ENCODE peak calls at places on chromosomes 5 and 9, in eight cellular contexts. L is tibial artery, D is K562, Y is A549, V is prostate gland, X is Peyer's patch, C is thyroid gland, H is fibroblast of mammary gland. U is an unnamed sample.

GRCh38 chr5:11596185-11596584 is 308.1 kb downstream of the CTNND2 start:
- DNase-seq in L (no peak), D (no peak), Y (no peak), V (no peak), X (no peak), C (no peak), H (peak; percentile 7), U (no peak)

GRCh38 chr9:101028346-101029299 is at the start of gene PLPPR1:
- DNase-seq in L (no peak), D (no peak), Y (peak; percentile 44), V (peak; percentile 57), X (peak; percentile 61), C (peak; percentile 39), H (peak; percentile 32), U (peak; percentile 34)

GRCh38 chr5:19886123-19886921 is 101.7 kb downstream of the CDH18 start:
- DNase-seq in L (no peak), D (no peak), Y (no peak), V (no peak), X (no peak), C (no peak), H (peak; percentile 51), U (peak; percentile 45)

GRCh38 chr9:94554078-94554438 is 825 bp upstream of the PCAT7 start:
- DNase-seq in L (no peak), D (peak; percentile 64), Y (no peak), V (no peak), X (no peak), C (no peak), H (no peak), U (no peak)

GRCh38 chr9:137807721-137808703 is 69.6 kb upstream of the CACNA1B start:
- DNase-seq in L (no peak), D (no peak), Y (no peak), V (no peak), X (no peak), C (no peak), H (no peak), U (no peak)

GRCh38 chr5:4941957-4942830 is 197.9 kb upstream of the ADAMTS16 start:
- DNase-seq in L (no peak), D (peak; percentile 88), Y (peak; percentile 28), V (no peak), X (peak; percentile 55), C (no peak), H (no peak), U (no peak)

GRCh38 chr9:99816392-99816791 is 5.3 kb upstream of the NR4A3 start:
- DNase-seq in L (no peak), D (no peak), Y (no peak), V (no peak), X (no peak), C (no peak), H (no peak), U (no peak)

GRCh38 chr5:147560982-147561381 is 51.1 kb upstream of the DPYSL3 start:
- DNase-seq in L (no peak), D (no peak), Y (no peak), V (no peak), X (no peak), C (no peak), H (no peak), U (no peak)

GRCh38 chr5:157719231-157719630 is 12.0 kb upstream of the THG1L start:
- DNase-seq in L (no peak), D (no peak), Y (no peak), V (no peak), X (no peak), C (no peak), H (no peak), U (no peak)

GRCh38 chr9:125405938-125406811 is 144.5 kb downstream of the GAPVD1 start:
- DNase-seq in L (no peak), D (peak; percentile 75), Y (no peak), V (no peak), X (no peak), C (no peak), H (peak; percentile 66), U (peak; percentile 71)

GRCh38 chr9:35756275-35756742 is 2.2 kb upstream of the MSMP start:
- DNase-seq in L (no peak), D (no peak), Y (no peak), V (peak; percentile 50), X (no peak), C (peak; percentile 68), H (peak; percentile 18), U (peak; percentile 32)

GRCh38 chr5:94707359-94707758 is 88.9 kb downstream of the SLF1 start:
- DNase-seq in L (no peak), D (no peak), Y (no peak), V (peak; percentile 68), X (no peak), C (peak; percentile 19), H (no peak), U (no peak)

GRCh38 chr5:140261403-140262171 is 41.3 kb downstream of the PFDN1 start:
- DNase-seq in L (peak; percentile 79), D (peak; percentile 75), Y (peak; percentile 93), V (peak; percentile 87), X (peak; percentile 74), C (peak; percentile 86), H (peak; percentile 90), U (peak; percentile 86)

GRCh38 chr5:122906768-122907167 is 61.4 kb downstream of the SNX24 start:
- DNase-seq in L (no peak), D (no peak), Y (no peak), V (no peak), X (no peak), C (peak; percentile 70), H (peak; percentile 55), U (peak; percentile 65)

GRCh38 chr9:89601306-89601705 is 3.5 kb upstream of the GADD45G start:
- DNase-seq in L (no peak), D (no peak), Y (no peak), V (no peak), X (peak; percentile 14), C (no peak), H (no peak), U (no peak)

GRCh38 chr9:89601856-89602562 is 2.8 kb upstream of the GADD45G start:
- DNase-seq in L (no peak), D (no peak), Y (no peak), V (no peak), X (no peak), C (no peak), H (no peak), U (no peak)

GRCh38 chr9:89604463-89605180 is at the start of gene GADD45G:
- DNase-seq in L (peak; percentile 90), D (peak; percentile 52), Y (peak; percentile 51), V (peak; percentile 90), X (peak; percentile 91), C (peak; percentile 95), H (peak; percentile 78), U (peak; percentile 74)

GRCh38 chr9:89603629-89604462 is 966 bp upstream of the GADD45G start:
- DNase-seq in L (peak; percentile 50), D (peak; percentile 42), Y (peak; percentile 45), V (peak; percentile 69), X (peak; percentile 87), C (peak; percentile 89), H (no peak), U (peak; percentile 38)

GRCh38 chr9:89602978-89603628 is 1.7 kb upstream of the GADD45G start:
- DNase-seq in L (peak; percentile 85), D (peak; percentile 33), Y (peak; percentile 71), V (peak; percentile 92), X (peak; percentile 95), C (peak; percentile 96), H (peak; percentile 73), U (peak; percentile 83)
- H3K4me3 ChIP-seq in L (peak overlapping the region; percentile 88), D (no peak overlapping the region), Y (peak overlapping the region; percentile 48), V (peak overlapping the region; percentile 65), X (peak overlapping the region; percentile 51), C (no peak overlapping the region), H (no peak overlapping the region), U (peak overlapping the region; percentile 5)

GRCh38 chr9:108933641-108934322 is at the start of gene ELP1:
- DNase-seq in L (peak; percentile 90), D (peak; percentile 90), Y (peak; percentile 76), V (peak; percentile 88), X (peak; percentile 95), C (peak; percentile 92), H (peak; percentile 93), U (peak; percentile 95)
- TF ChIP-seq CTCF in L (no peak), D (peak; percentile 48), Y (peak; percentile 35), V (peak; percentile 36), X (peak; percentile 19), C (no peak), H (no peak), U (peak; percentile 39)

DNA sequence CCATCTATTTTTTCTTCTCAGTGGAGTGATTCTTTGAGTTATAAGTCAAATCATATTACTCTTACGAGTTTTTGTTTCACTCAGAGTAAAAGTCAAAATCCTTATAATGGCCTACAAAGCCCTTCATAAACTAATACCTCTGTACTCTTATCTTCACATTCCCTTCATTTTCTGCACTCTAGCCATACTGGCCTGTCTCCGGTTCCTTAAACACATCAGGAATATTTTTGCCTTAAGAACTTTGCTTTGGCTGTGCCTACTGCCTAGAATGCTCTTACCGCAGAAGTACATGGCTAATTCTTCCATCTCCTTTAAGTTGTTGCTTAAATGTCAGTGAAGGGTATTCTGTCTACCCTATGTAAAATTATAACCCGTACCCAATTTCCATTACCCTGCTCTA is 132.9 kb upstream of the GRHPR start:
- DNase-seq in L (no peak), D (no peak), Y (no peak), V (no peak), X (no peak), C (no peak), H (no peak), U (no peak)
- H3K4me3 ChIP-seq in L (no peak overlapping the region), D (no peak overlapping the region), Y (no peak overlapping the region), V (no peak overlapping the region), X (no peak overlapping the region), C (no peak overlapping the region), H (no peak overlapping the region), U (no peak overlapping the region)

GRCh38 chr9:127205952-127206351 is 58.6 kb upstream of the GARNL3 start:
- DNase-seq in L (no peak), D (no peak), Y (no peak), V (no peak), X (peak; percentile 15), C (no peak), H (no peak), U (no peak)

GRCh38 chr9:127203501-127204327 is 60.9 kb upstream of the GARNL3 start:
- DNase-seq in L (no peak), D (no peak), Y (no peak), V (no peak), X (peak; percentile 34), C (no peak), H (no peak), U (no peak)

GRCh38 chr9:127206666-127207065 is 57.9 kb upstream of the GARNL3 start:
- DNase-seq in L (no peak), D (no peak), Y (no peak), V (no peak), X (no peak), C (no peak), H (no peak), U (no peak)

GRCh38 chr9:127202461-127203139 is 62.0 kb upstream of the GARNL3 start:
- DNase-seq in L (no peak), D (no peak), Y (no peak), V (no peak), X (peak; percentile 34), C (no peak), H (peak; percentile 47), U (no peak)

DNA sequence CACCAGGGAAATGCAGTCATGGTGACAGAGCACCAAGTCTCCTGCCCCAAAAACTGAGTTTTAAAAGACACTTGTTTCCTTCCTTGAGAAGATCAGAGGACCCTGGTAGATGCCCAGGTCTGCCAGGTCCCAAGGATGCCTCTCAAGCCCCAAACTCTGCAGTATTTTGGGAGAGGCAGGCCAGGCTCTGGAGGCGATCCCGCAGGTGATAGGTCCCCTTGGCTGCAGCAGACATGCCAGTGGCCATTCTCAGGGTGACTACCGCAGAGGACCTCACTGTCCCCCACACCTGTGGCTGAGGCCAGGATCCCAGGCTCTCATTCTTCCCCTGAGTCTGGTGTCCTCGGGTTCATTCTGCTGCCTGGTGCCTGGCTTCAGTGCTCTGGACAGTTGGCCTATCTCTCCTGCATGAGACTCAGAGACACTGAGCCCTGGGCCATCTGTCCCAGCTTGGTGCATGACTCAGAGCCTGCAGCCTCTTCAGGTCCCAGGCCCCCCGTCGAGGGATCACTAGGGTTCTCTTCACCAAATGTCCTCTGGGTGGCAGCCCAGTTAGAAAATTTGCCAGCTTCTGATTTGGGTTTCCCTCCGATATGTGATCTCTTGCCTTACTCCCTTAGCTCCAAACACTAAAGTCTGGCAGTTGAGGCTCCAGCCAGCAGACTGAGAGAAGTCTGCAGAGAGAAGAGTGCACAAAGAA is 59.7 kb upstream of the GARNL3 start:
- DNase-seq in L (no peak), D (peak; percentile 59), Y (peak; percentile 76), V (no peak), X (peak; percentile 39), C (no peak), H (peak; percentile 45), U (peak; percentile 44)
- TF ChIP-seq CTCF in L (peak; percentile 28), D (peak; percentile 44), Y (peak; percentile 33), V (peak; percentile 33), X (no peak), C (no peak), H (peak; percentile 28), U (peak; percentile 10)